ENCODE peak calls at places on chromosomes 12 and 14, in nine cellular contexts. B is T-cell; T is activated T-cell treated with anti-CD3 and anti-CD28 coated beads for 48 hours; A is NCI-H1694 treated with DMSO at 0.1 percent for 48 hours; D is D721Med; K is RWPE1; C is mucosa of gallbladder; N is stimulated activated CD4-positive, alpha-beta T cell treated with anti-CD3 and anti-CD28 coated beads, Interleukin-1b, Interleukin-23, amount 100 ng/mL, for 4 hours; J is NCI-H1436. V is an unnamed sample.
A peak's percentile ranks its signal among the peaks of the same experiment; 100 is the strongest.

GRCh38 chr12:106238146-106238545 is 9.7 kb downstream of the CKAP4 start:
- DNase-seq in J (no peak), B (no peak), C (no peak), D (no peak), A (no peak), N (no peak), K (no peak), T (no peak), V (no peak)

GRCh38 chr12:104514127-104514810 is 57.5 kb downstream of the CHST11 start:
- DNase-seq in B (no peak), C (no peak), N (no peak), T (no peak), D (no peak), K (no peak), J (no peak), A (peak; percentile 24), V (no peak)

GRCh38 chr12:1890810-1891209 is 27.6 kb downstream of the CACNA2D4 start:
- DNase-seq in B (no peak), T (no peak), N (no peak), K (no peak), J (no peak), D (no peak), C (no peak), A (no peak), V (no peak)

GRCh38 chr14:64215978-64216377 is 78.2 kb downstream of the ESR2 start:
- DNase-seq in J (no peak), A (no peak), B (no peak), T (no peak), D (no peak), C (no peak), K (no peak), N (no peak), V (no peak)

GRCh38 chr14:99571303-99571986 is 32.6 kb downstream of the CCDC85C start:
- DNase-seq in D (no peak), A (no peak), T (no peak), N (no peak), B (no peak), J (no peak), K (no peak), C (peak; percentile 58), V (no peak)

GRCh38 chr14:99716850-99717681 is 33.0 kb downstream of the CYP46A1 start:
- DNase-seq in D (no peak), T (no peak), A (no peak), B (no peak), J (no peak), N (no peak), K (no peak), C (no peak), V (no peak)

GRCh38 chr12:123905319-123905925 is 67.2 kb downstream of the CCDC92 start:
- DNase-seq in C (peak; percentile 55), A (peak; percentile 30), N (peak; percentile 29), T (peak; percentile 49), B (peak; percentile 54), D (peak; percentile 46), K (peak; percentile 59), J (peak; percentile 24), V (no peak)

GRCh38 chr12:47776471-47777143 is 3.6 kb downstream of the SLC48A1 start:
- DNase-seq in N (no peak), C (no peak), T (no peak), B (no peak), J (no peak), A (no peak), K (no peak), D (no peak), V (no peak)

GRCh38 chr12:26833692-26834168 is 736 bp upstream of the ITPR2 start:
- DNase-seq in K (peak; percentile 7), J (no peak), C (peak; percentile 48), T (no peak), N (peak; percentile 18), D (no peak), B (peak; percentile 33), A (no peak), V (no peak)

GRCh38 chr12:59699408-59700144 is 103.7 kb downstream of the SLC16A7 start:
- DNase-seq in C (no peak), D (no peak), J (no peak), N (no peak), T (no peak), B (no peak), K (peak; percentile 25), A (no peak), V (no peak)

GRCh38 chr12:114662512-114663177 is 21.3 kb downstream of the TBX3 start:
- DNase-seq in K (peak; percentile 82), D (no peak), J (peak; percentile 68), B (peak; percentile 60), T (peak; percentile 38), A (peak; percentile 18), N (peak; percentile 53), C (peak; percentile 81), V (peak; percentile 85)

GRCh38 chr14:79809849-79810612 is 401.3 kb downstream of the DIO2 start:
- DNase-seq in J (peak; percentile 69), N (no peak), K (no peak), A (peak; percentile 34), B (no peak), T (no peak), C (peak; percentile 16), D (no peak), V (no peak)

GRCh38 chr14:104427126-104427851 is 152.3 kb upstream of the C14orf180 start:
- DNase-seq in J (no peak), B (no peak), D (no peak), K (no peak), T (no peak), N (no peak), A (no peak), C (no peak), V (peak; percentile 19)

GRCh38 chr14:34810028-34810427 is 65.1 kb downstream of the BAZ1A start:
- DNase-seq in K (no peak), B (no peak), D (no peak), A (no peak), J (no peak), T (no peak), C (no peak), N (no peak), V (no peak)

GRCh38 chr12:127343941-127344340 is 923.0 kb upstream of the TMEM132C start:
- DNase-seq in J (no peak), C (no peak), B (no peak), N (no peak), K (no peak), D (no peak), A (no peak), T (no peak), V (no peak)

GRCh38 chr14:22163051-22163450 is 426.0 kb downstream of the DAD1 start:
- DNase-seq in N (no peak), T (no peak), A (no peak), J (no peak), K (no peak), C (no peak), B (no peak), D (no peak), V (no peak)

GRCh38 chr12:75638792-75639191 is 127.4 kb upstream of the KRR1 start:
- DNase-seq in C (no peak), K (no peak), J (no peak), N (no peak), A (no peak), T (no peak), D (no peak), B (no peak), V (no peak)

GRCh38 chr14:101972126-101972785 is 7.9 kb downstream of the DYNC1H1 start:
- DNase-seq in A (peak; percentile 89), D (no peak), B (no peak), C (peak; percentile 92), T (no peak), K (peak; percentile 94), J (no peak), N (no peak), V (peak; percentile 69)

GRCh38 chr12:116604883-116605641 is 45.9 kb downstream of the MAP1LC3B2 start:
- DNase-seq in K (no peak), A (peak; percentile 79), J (no peak), B (no peak), C (no peak), N (no peak), D (no peak), T (no peak), V (no peak)

GRCh38 chr14:99234366-99234765 is 37.6 kb downstream of the BCL11B start:
- DNase-seq in A (no peak), B (no peak), D (no peak), C (no peak), T (no peak), J (no peak), N (no peak), K (no peak), V (no peak)

GRCh38 chr12:91215940-91216454 is 33.4 kb upstream of the DCN start:
- DNase-seq in K (no peak), N (no peak), D (no peak), T (no peak), J (no peak), A (no peak), C (no peak), B (no peak), V (no peak)

GRCh38 chr12:60421741-60422140 is 825.9 kb downstream of the SLC16A7 start:
- DNase-seq in C (no peak), J (no peak), A (no peak), T (no peak), D (no peak), B (no peak), N (no peak), K (no peak), V (no peak)

GRCh38 chr12:119989619-119990381 is 764 bp downstream of the BICDL1 start:
- DNase-seq in B (peak; percentile 63), T (peak; percentile 76), J (peak; percentile 52), A (no peak), C (peak; percentile 86), N (peak; percentile 64), D (no peak), K (peak; percentile 61), V (peak; percentile 75)

GRCh38 chr12:109944561-109944960 is 44.5 kb downstream of the TCHP start:
- DNase-seq in B (no peak), A (no peak), K (no peak), J (no peak), D (no peak), N (no peak), C (no peak), T (no peak), V (no peak)

V was measured in omental fat pad.